ENCODE peak calls at places on chromosomes 2 and 18, in five cellular contexts. B is A549, R is K562, Q is tibial nerve, T is stomach. G is an unnamed sample.

GRCh38 chr18:61922435-61922834 is 29.6 kb upstream of the RNF152 start:
- DNase-seq in B (no peak), R (no peak), Q (no peak), T (no peak), G (no peak)

GRCh38 chr18:5806860-5807259 is 88.5 kb downstream of the TMEM200C start:
- DNase-seq in B (no peak), R (no peak), Q (no peak), T (no peak), G (no peak)

GRCh38 chr2:29260151-29260772 is 145.0 kb downstream of the CLIP4 start:
- DNase-seq in B (no peak), R (no peak), Q (no peak), T (no peak), G (no peak)

GRCh38 chr2:177296047-177296446 is 31.5 kb upstream of the NFE2L2 start:
- DNase-seq in B (peak), R (no peak), Q (no peak), T (no peak), G (no peak)

GRCh38 chr2:207531024-207531411 is 1.3 kb downstream of the CREB1 start:
- DNase-seq in B (no peak), R (no peak), Q (no peak), T (no peak), G (no peak)

GRCh38 chr2:234836251-234836650 is 115.6 kb upstream of the SH3BP4 start:
- DNase-seq in B (no peak), R (no peak), Q (no peak), T (no peak), G (no peak)

GRCh38 chr18:75247041-75247551 is 36.5 kb downstream of the TSHZ1 start:
- DNase-seq in B (no peak), R (no peak), Q (no peak), T (no peak), G (no peak)

GRCh38 chr2:176427549-176427948 is 158.3 kb downstream of the MTX2 start:
- DNase-seq in B (no peak), R (no peak), Q (no peak), T (no peak), G (no peak)

GRCh38 chr2:233384811-233385488 is 30.7 kb downstream of the DGKD start:
- DNase-seq in B (no peak), R (no peak), Q (no peak), T (peak), G (no peak)

GRCh38 chr2:107775791-107776190 is 50.9 kb upstream of the RGPD4 start:
- DNase-seq in B (no peak), R (no peak), Q (no peak), T (no peak), G (no peak)

GRCh38 chr18:57009836-57010235 is 137.1 kb upstream of the BOD1L2 start:
- DNase-seq in B (no peak), R (no peak), Q (no peak), T (no peak), G (no peak)

GRCh38 chr2:146147448-146148012 is 1627.6 kb upstream of the ZEB2 start:
- DNase-seq in B (peak), R (no peak), Q (no peak), T (no peak), G (no peak)

GRCh38 chr2:149799296-149799695 is 211.7 kb upstream of the MMADHC start:
- DNase-seq in B (peak), R (no peak), Q (peak), T (no peak), G (no peak)

GRCh38 chr18:48885951-48886400 is 64.8 kb downstream of the SMAD7 start:
- DNase-seq in B (no peak), R (no peak), Q (no peak), T (no peak), G (no peak)

GRCh38 chr2:128801581-128801980 is 482.9 kb upstream of the HS6ST1 start:
- DNase-seq in B (no peak), R (no peak), Q (no peak), T (no peak), G (no peak)

GRCh38 chr18:38698108-38698507 is 1132.5 kb upstream of the CELF4 start:
- DNase-seq in B (no peak), R (no peak), Q (no peak), T (no peak), G (no peak)

GRCh38 chr18:55078289-55078916 is 119.1 kb upstream of the CCDC68 start:
- DNase-seq in B (peak), R (no peak), Q (no peak), T (no peak), G (no peak)

GRCh38 chr18:47265197-47265596 is 13.7 kb upstream of the SKOR2 start:
- DNase-seq in B (no peak), R (no peak), Q (no peak), T (no peak), G (no peak)

GRCh38 chr2:14081526-14081925 is 551.0 kb upstream of the LRATD1 start:
- DNase-seq in B (no peak), R (no peak), Q (no peak), T (no peak), G (no peak)

GRCh38 chr2:42931818-42932195 is 139.4 kb upstream of the HAAO start:
- DNase-seq in B (no peak), R (no peak), Q (no peak), T (no peak), G (no peak)

GRCh38 chr18:37553633-37554398 is 11.8 kb downstream of the CELF4 start:
- DNase-seq in B (no peak), R (peak), Q (no peak), T (no peak), G (no peak)

GRCh38 chr18:43422483-43422882 is 145.2 kb upstream of the SYT4 start:
- DNase-seq in B (peak), R (no peak), Q (no peak), T (no peak), G (no peak)

GRCh38 chr2:53880756-53881155 is 21.0 kb upstream of the GPR75 start:
- DNase-seq in B (no peak), R (no peak), Q (no peak), T (no peak), G (no peak)

GRCh38 chr2:201852878-201853415 is 46.6 kb downstream of the CDK15 start:
- DNase-seq in B (peak), R (no peak), Q (no peak), T (no peak), G (no peak)

GRCh38 chr2:239169311-239170048 is 231.3 kb downstream of the HDAC4 start:
- DNase-seq in B (no peak), R (no peak), Q (no peak), T (no peak), G (no peak)

GRCh38 chr2:216533504-216534068 is 34.9 kb downstream of the RPL37A start:
- DNase-seq in B (no peak), R (no peak), Q (no peak), T (no peak), G (no peak)

GRCh38 chr2:40103163-40103562 is 324.1 kb upstream of the THUMPD2 start:
- DNase-seq in B (no peak), R (no peak), Q (no peak), T (no peak), G (no peak)

GRCh38 chr18:48852292-48852691 is 98.5 kb downstream of the SMAD7 start:
- DNase-seq in B (no peak), R (peak), Q (no peak), T (no peak), G (no peak)

GRCh38 chr2:67666386-67667053 is 269.4 kb downstream of the ETAA1 start:
- DNase-seq in B (no peak), R (no peak), Q (no peak), T (no peak), G (no peak)

GRCh38 chr18:8991131-8991530 is 111.4 kb upstream of the NDUFV2 start:
- DNase-seq in B (no peak), R (no peak), Q (no peak), T (no peak), G (no peak)

GRCh38 chr2:30808695-30809094 is 1.4 kb upstream of the CAPN13 start:
- DNase-seq in B (no peak), R (no peak), Q (no peak), T (no peak), G (no peak)

GRCh38 chr2:177758591-177759371 is 313.8 kb downstream of the PDE11A start:
- DNase-seq in B (peak), R (peak), Q (peak), T (no peak), G (peak)

GRCh38 chr18:26322892-26323653 is 96.8 kb downstream of the TAF4B start:
- DNase-seq in B (no peak), R (no peak), Q (no peak), T (no peak), G (no peak)

DNA sequence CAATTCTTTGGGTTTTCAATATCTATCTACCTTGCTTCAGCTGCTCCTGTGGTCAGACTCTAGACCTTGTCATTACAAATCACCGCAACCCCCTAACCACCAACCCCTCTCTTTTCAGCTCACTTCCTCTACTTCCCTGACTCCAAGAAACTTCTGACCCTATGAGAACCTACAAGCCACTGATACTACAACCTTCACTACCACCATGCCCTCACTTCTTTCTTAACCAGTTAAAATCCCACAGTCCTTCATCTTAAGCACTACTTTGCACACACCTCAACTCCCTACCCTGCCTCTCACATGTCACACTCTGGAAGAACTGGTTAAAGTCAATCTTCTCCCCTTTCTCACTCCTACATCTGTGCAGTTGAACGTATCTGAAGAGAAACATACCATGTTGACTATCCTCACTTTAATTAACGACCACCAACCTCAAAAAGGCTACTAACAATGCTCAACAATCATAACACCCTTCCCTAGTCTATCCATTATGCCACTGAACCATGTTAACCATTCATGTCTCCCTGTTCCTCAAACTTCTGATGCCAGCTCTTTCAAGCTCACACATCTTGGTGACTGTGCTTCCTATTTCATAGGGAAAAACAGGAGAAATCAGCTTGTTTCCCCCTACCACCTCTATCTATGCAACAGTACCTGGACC is 12.6 kb downstream of the EIF2AK3 start:
- DNase-seq in B (no peak), R (no peak), Q (no peak), T (no peak), G (no peak)
- TF ChIP-seq EP300 in B (no peak), R (no peak), Q (no peak), T (no peak), G (no peak)

DNA sequence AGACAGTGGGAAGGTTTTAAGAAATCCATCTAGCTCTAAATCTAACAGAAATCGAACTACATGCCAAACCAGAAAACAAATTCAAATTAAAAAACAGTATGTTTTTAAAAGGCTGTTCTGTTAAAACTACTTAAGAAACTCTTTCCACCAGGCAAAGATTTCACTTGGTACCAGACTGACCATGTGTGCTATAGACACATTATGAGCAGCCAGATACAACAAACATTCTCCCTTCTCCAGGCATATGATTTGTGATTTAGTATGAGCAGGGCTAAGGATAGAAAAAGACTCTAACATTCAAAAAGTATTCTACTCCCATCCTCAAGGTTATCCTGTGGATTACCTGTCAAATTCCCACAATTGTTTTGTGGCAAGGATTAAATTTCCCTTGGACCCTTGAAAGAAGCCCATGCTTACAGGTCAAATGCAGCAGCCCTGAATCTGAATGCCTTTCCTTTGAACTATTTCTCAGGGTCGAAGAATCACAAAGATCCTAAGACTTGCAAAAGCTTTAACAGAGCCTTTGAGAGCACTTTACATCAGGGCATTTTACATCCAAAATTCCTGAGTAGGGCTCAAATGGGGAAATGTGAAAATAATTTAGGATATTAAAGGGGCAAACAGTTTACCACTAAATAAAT is 42.5 kb upstream of the TTC32 start:
- DNase-seq in B (no peak), R (no peak), Q (no peak), T (no peak), G (no peak)
- H3K27ac ChIP-seq in B (no peak), R (no peak), Q (no peak), T (no peak), G (no peak)

DNA sequence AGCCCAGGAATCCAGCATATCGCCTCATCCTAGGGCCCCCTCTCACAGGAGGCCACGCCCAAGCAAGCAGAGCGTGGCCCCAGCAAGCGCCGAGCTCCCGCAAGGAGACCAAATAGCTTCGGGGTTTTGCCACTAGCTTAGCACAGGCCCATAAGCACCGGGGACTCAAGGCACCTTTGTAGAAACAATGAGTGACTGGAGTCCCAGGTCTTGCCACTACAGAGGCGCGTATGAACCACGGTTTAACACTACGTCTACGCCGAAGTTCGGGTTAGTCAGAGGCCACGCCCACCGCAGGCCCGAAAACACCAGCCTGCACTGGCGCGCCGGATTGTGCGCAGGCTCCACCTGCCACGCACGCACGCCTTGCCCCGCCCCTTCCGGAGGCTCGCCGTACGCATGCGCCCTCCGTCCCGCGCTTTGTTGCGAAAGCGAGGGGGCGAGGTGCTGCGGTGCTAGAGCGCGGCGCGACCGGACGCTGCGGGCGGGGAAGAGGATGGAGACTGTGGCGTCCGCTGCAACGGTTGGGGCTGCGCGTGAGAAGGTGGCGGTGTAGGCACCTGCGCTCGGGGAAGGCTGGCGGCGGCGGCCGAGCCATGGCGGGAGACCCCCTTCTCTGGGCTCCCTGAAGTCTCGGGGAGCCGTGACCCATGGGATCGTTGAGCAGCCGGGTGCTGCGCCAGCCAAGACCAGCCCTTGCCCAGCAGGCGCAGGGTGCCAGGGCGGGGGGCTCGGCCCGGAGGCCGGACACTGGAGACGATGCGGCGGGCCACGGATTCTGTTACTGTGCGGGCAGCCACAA is at the start of gene GMCL1:
- DNase-seq in B (peak), R (peak), Q (peak), T (peak), G (peak)
- TF ChIP-seq EP300 in B (no peak), R (peak), Q (peak), T (no peak), G (no peak)

GRCh38 chr2:220043993-220044335 is 416.5 kb downstream of the SLC4A3 start:
- DNase-seq in B (no peak), R (no peak), Q (no peak), T (no peak), G (no peak)
- H3K27ac ChIP-seq in B (no peak), R (no peak), Q (no peak), T (no peak), G (no peak)

GRCh38 chr2:10909996-10910341 is 1.8 kb upstream of the KCNF1 start:
- DNase-seq in B (no peak), R (no peak), Q (no peak), T (no peak), G (no peak)

GRCh38 chr2:10912796-10913445 is 1.2 kb downstream of the KCNF1 start:
- DNase-seq in B (no peak), R (no peak), Q (no peak), T (no peak), G (no peak)

GRCh38 chr2:10910625-10911024 is 1.1 kb upstream of the KCNF1 start:
- DNase-seq in B (no peak), R (no peak), Q (no peak), T (no peak), G (no peak)

GRCh38 chr2:10912076-10912731 is 470 bp downstream of the KCNF1 start:
- DNase-seq in B (no peak), R (no peak), Q (no peak), T (no peak), G (no peak)

GRCh38 chr2:10911291-10912075 is at the start of gene KCNF1:
- DNase-seq in B (peak), R (no peak), Q (no peak), T (no peak), G (no peak)
- TF ChIP-seq EP300 in B (no peak), R (no peak), Q (no peak), T (no peak), G (no peak)

DNA sequence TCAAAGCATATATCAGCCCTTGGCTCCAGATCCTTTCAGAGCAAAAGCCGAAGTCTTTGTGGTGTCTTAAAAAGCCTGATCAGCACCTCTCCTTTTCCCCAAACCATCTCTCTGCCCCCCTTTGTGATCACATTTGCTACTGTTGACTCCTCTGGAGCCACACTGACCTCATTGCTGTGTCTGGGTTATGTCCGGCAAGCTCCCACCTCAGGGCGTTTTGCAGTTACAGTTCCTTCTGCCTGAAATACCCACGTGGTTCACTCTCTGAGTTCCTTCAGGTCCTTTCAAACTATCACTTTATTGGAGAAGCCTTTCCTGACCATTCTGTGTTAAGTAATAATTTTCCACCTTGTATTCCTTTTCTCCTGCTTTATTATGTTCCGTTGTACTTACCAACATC is 11.8 kb downstream of the C2orf69 start:
- DNase-seq in B (peak), R (peak), Q (no peak), T (no peak), G (no peak)
- H3K27ac ChIP-seq in B (no peak), R (peak), Q (no peak), T (no peak), G (no peak)

GRCh38 chr2:169507698-169508097 is 1.8 kb upstream of the KLHL41 start:
- DNase-seq in B (peak), R (no peak), Q (no peak), T (no peak), G (no peak)

GRCh38 chr2:169512525-169512924 is 3.0 kb downstream of the KLHL41 start:
- DNase-seq in B (no peak), R (no peak), Q (no peak), T (no peak), G (no peak)

GRCh38 chr2:169511818-169512217 is 2.3 kb downstream of the KLHL41 start:
- DNase-seq in B (no peak), R (no peak), Q (no peak), T (no peak), G (no peak)

GRCh38 chr2:169509955-169510354 is 453 bp downstream of the KLHL41 start:
- DNase-seq in B (no peak), R (peak), Q (no peak), T (no peak), G (no peak)

GRCh38 chr2:169509230-169509917 is at the start of gene KLHL41:
- DNase-seq in B (no peak), R (no peak), Q (no peak), T (no peak), G (no peak)
- TF ChIP-seq EP300 in B (no peak), R (no peak), Q (no peak), T (no peak), G (no peak)

GRCh38 chr2:157747695-157748370 is 119.2 kb upstream of the ACVR1C start:
- DNase-seq in B (no peak), R (no peak), Q (peak), T (no peak), G (no peak)
- H3K27ac ChIP-seq in B (no peak), R (no peak), Q (no peak), T (no peak), G (no peak)